ENCODE peak calls at places on chromosome 13, in five cellular contexts. U is T-helper 2 cell; J is AG04450; S is activated naive CD4-positive, alpha-beta T cell treated with Interleukin-2 at 50 U/mL for 16 hours; Q is substantia nigra. W is an unnamed sample.
A peak's percentile ranks its signal among the peaks of the same experiment; 100 is the strongest.

GRCh38 chr13:51734786-51735185 is 69.2 kb downstream of the DHRS12 start:
- DNase-seq in U (no peak), J (no peak), S (no peak), Q (no peak), W (no peak)

GRCh38 chr13:45683701-45684100 is 18.4 kb upstream of the CBY2 start:
- DNase-seq in U (no peak), J (no peak), S (no peak), Q (no peak), W (no peak)

GRCh38 chr13:34863360-34864135 is 78.5 kb upstream of the NBEA start:
- DNase-seq in U (no peak), J (peak; percentile 10), S (no peak), Q (no peak), W (no peak)

GRCh38 chr13:102870677-102871415 is 25.0 kb downstream of the ERCC5 start:
- DNase-seq in U (peak; percentile 58), J (no peak), S (peak; percentile 51), Q (peak; percentile 64), W (peak; percentile 30)

GRCh38 chr13:98657506-98658085 is 80.7 kb upstream of the STK24 start:
- DNase-seq in U (no peak), J (no peak), S (no peak), Q (no peak), W (no peak)

GRCh38 chr13:43830481-43830873 is 43.7 kb upstream of the ENOX1 start:
- DNase-seq in U (no peak), J (peak; percentile 45), S (no peak), Q (no peak), W (no peak)

GRCh38 chr13:75636339-75637095 is 387 bp downstream of the LMO7 start:
- DNase-seq in U (peak; percentile 66), J (no peak), S (peak; percentile 40), Q (no peak), W (peak; percentile 35)

GRCh38 chr13:78137404-78138142 is 218.9 kb upstream of the EDNRB start:
- DNase-seq in U (peak; percentile 20), J (peak; percentile 49), S (no peak), Q (peak; percentile 10), W (no peak)

GRCh38 chr13:93309886-93310520 is 83.4 kb downstream of the GPC6 start:
- DNase-seq in U (peak; percentile 1), J (no peak), S (no peak), Q (no peak), W (no peak)

GRCh38 chr13:38970380-38971051 is 20.1 kb downstream of the STOML3 start:
- DNase-seq in U (no peak), J (no peak), S (no peak), Q (no peak), W (no peak)

GRCh38 chr13:73984949-73985691 is 149.1 kb downstream of the KLF12 start:
- DNase-seq in U (peak; percentile 78), J (no peak), S (peak; percentile 77), Q (no peak), W (peak; percentile 67)

GRCh38 chr13:41456768-41457588 is at the start of gene RGCC:
- DNase-seq in U (peak; percentile 83), J (no peak), S (peak; percentile 98), Q (peak; percentile 79), W (peak; percentile 97)

GRCh38 chr13:19957320-19958118 is 1.0 kb upstream of the ZMYM2 start:
- DNase-seq in U (peak; percentile 90), J (peak; percentile 8), S (peak; percentile 83), Q (peak; percentile 72), W (peak; percentile 58)

GRCh38 chr13:46577656-46578589 is 25.0 kb downstream of the LRCH1 start:
- DNase-seq in U (peak; percentile 15), J (no peak), S (no peak), Q (no peak), W (no peak)

GRCh38 chr13:41389580-41389979 is 67.8 kb upstream of the RGCC start:
- DNase-seq in U (no peak), J (no peak), S (no peak), Q (no peak), W (no peak)

GRCh38 chr13:93882086-93882651 is 597.3 kb downstream of the DCT start:
- DNase-seq in U (no peak), J (no peak), S (no peak), Q (no peak), W (no peak)

GRCh38 chr13:112756081-112756480 is 66.2 kb downstream of the ATP11A start:
- DNase-seq in U (no peak), J (no peak), S (no peak), Q (no peak), W (no peak)

GRCh38 chr13:102680842-102681725 is 13.8 kb downstream of the METTL21C start:
- DNase-seq in U (peak; percentile 14), J (no peak), S (no peak), Q (no peak), W (no peak)

GRCh38 chr13:47146991-47147783 is 250.3 kb upstream of the HTR2A start:
- DNase-seq in U (no peak), J (no peak), S (no peak), Q (no peak), W (no peak)

GRCh38 chr13:101640797-101641400 is 188.4 kb downstream of the ITGBL1 start:
- DNase-seq in U (no peak), J (peak; percentile 18), S (no peak), Q (no peak), W (no peak)

GRCh38 chr13:114226088-114226487 is 8.6 kb upstream of the CDC16 start:
- DNase-seq in U (peak; percentile 15), J (no peak), S (no peak), Q (no peak), W (no peak)

GRCh38 chr13:85864963-85865530 is 65.8 kb upstream of the SLITRK6 start:
- DNase-seq in U (no peak), J (peak; percentile 3), S (no peak), Q (no peak), W (no peak)

GRCh38 chr13:97321101-97321500 is 99.0 kb downstream of the MBNL2 start:
- DNase-seq in U (no peak), J (no peak), S (no peak), Q (no peak), W (no peak)

GRCh38 chr13:113980489-113981064 is 6.7 kb upstream of the C13orf46 start:
- DNase-seq in U (no peak), J (no peak), S (no peak), Q (no peak), W (no peak)

GRCh38 chr13:87295636-87296035 is 375.5 kb upstream of the SLITRK5 start:
- DNase-seq in U (no peak), J (no peak), S (no peak), Q (no peak), W (no peak)

GRCh38 chr13:75161804-75162203 is 320.2 kb downstream of the TBC1D4 start:
- DNase-seq in U (no peak), J (no peak), S (no peak), Q (no peak), W (no peak)

GRCh38 chr13:44396963-44397580 is 23.4 kb downstream of the SERP2 start:
- DNase-seq in U (no peak), J (no peak), S (no peak), Q (no peak), W (no peak)

GRCh38 chr13:48561461-48562224 is 28.8 kb upstream of the RCBTB2 start:
- DNase-seq in U (peak; percentile 87), J (no peak), S (no peak), Q (no peak), W (no peak)

W was measured in T-helper 1 cell.